ENCODE peak calls at places on chromosomes 5 and 9, in nine cellular contexts. K is stimulated activated CD4-positive, alpha-beta T cell treated with anti-CD3 and anti-CD28 coated beads, Interleukin-2, amount 100 ng/mL, for 24 hours; Y is AG04450; U is activated naive CD4-positive, alpha-beta T cell treated with Interleukin-2 at 50 U/mL for 16 hours; W is EH; B is HTR-8/SVneo; T is GDM1; P is CD8-positive, alpha-beta T cell; D is endothelial cell. G is an unnamed sample.

GRCh38 chr5:162474239-162474638 is 406.7 kb downstream of the GABRG2 start:
- DNase-seq in W (no peak), Y (no peak), D (no peak), P (no peak), U (no peak), T (no peak), B (no peak), K (no peak), G (no peak)

GRCh38 chr9:14428781-14429230 is 114.9 kb upstream of the NFIB start:
- DNase-seq in P (no peak), U (peak), W (peak), D (peak), Y (peak), K (peak), T (no peak), B (peak), G (peak)

GRCh38 chr9:72524820-72525539 is 3.6 kb downstream of the TMC1 start:
- DNase-seq in D (no peak), B (peak), W (peak), K (peak), P (no peak), T (no peak), Y (peak), U (peak), G (no peak)

GRCh38 chr5:83714780-83715179 is 5.9 kb downstream of the HAPLN1 start:
- DNase-seq in B (no peak), D (no peak), P (no peak), U (no peak), K (no peak), W (no peak), T (no peak), Y (no peak), G (peak)

GRCh38 chr5:107539163-107539445 is 131.6 kb downstream of the EFNA5 start:
- DNase-seq in Y (no peak), T (no peak), P (no peak), U (no peak), W (no peak), D (no peak), K (no peak), B (no peak), G (no peak)

GRCh38 chr5:175383350-175383749 is 60.6 kb downstream of the DRD1 start:
- DNase-seq in K (no peak), T (no peak), U (no peak), Y (no peak), D (no peak), W (no peak), B (no peak), P (no peak), G (peak)

GRCh38 chr9:124779368-124780059 is 2.6 kb downstream of the OLFML2A start:
- DNase-seq in B (peak), P (no peak), Y (peak), K (no peak), T (no peak), U (no peak), D (no peak), W (peak), G (peak)

GRCh38 chr9:92616199-92617129 is 53.5 kb downstream of the IPPK start:
- DNase-seq in K (no peak), U (no peak), W (no peak), D (no peak), T (no peak), B (no peak), Y (no peak), P (peak), G (no peak)

GRCh38 chr9:70484232-70485130 is 70.0 kb upstream of the KLF9 start:
- DNase-seq in W (peak), D (peak), U (no peak), T (peak), P (no peak), K (no peak), Y (peak), B (peak), G (peak)

GRCh38 chr5:125486634-125487033 is 740.2 kb upstream of the ZNF608 start:
- DNase-seq in B (no peak), T (no peak), D (no peak), K (no peak), P (no peak), W (no peak), U (no peak), Y (no peak), G (no peak)

G was measured in NCI-H345.